ENCODE peak calls at places on chromosomes 6 and 20, in four cellular contexts. U is CMK, N is H1, H is KBM-7. I is an unnamed sample.

GRCh38 chr6:21856844-21857243 is 263.3 kb downstream of the SOX4 start:
- DNase-seq in U (no peak), N (no peak), H (no peak), I (peak)

GRCh38 chr20:4261333-4262284 is 246.3 kb upstream of the RNF24 start:
- DNase-seq in U (no peak), N (no peak), H (no peak), I (peak)

GRCh38 chr20:1803216-1804128 is 91.7 kb upstream of the SIRPA start:
- DNase-seq in U (no peak), N (peak), H (peak), I (peak)

GRCh38 chr20:49045440-49046086 is 549 bp upstream of the CSE1L start:
- DNase-seq in U (peak), N (no peak), H (no peak), I (peak)

GRCh38 chr6:167268683-167269280 is 22.3 kb upstream of the UNC93A start:
- DNase-seq in U (no peak), N (no peak), H (no peak), I (no peak)

GRCh38 chr6:37566209-37566859 is 66.6 kb upstream of the CCDC167 start:
- DNase-seq in U (no peak), N (peak), H (peak), I (peak)

GRCh38 chr6:101069191-101069795 is 188.2 kb upstream of the ASCC3 start:
- DNase-seq in U (no peak), N (no peak), H (no peak), I (peak)

GRCh38 chr20:43752561-43753301 is 25.9 kb upstream of the GTSF1L start:
- DNase-seq in U (peak), N (no peak), H (peak), I (peak)

GRCh38 chr6:169905041-169905807 is 153.8 kb downstream of the ERMARD start:
- DNase-seq in U (no peak), N (no peak), H (no peak), I (peak)